ENCODE peak calls at places on chromosomes 2 and 18, in six cellular contexts. One of them, this sample, is unnamed.

GRCh38 chr2:156229724-156230362 is 102.7 kb downstream of the NR4A2 start:
- DNase-seq in GDM1: no peak
- DNase-seq in HT1080: peak
- DNase-seq in CD4-positive, alpha-beta T cell: no peak
- DNase-seq in activated CD8-positive, alpha-beta memory T cell treated with anti-CD3 and anti-CD28 coated beads for 48 hours: no peak
- DNase-seq in HS-5: no peak
- DNase-seq in this sample: no peak

GRCh38 chr18:57910817-57911216 is 107.7 kb upstream of the ATP8B1 start:
- DNase-seq in activated CD8-positive, alpha-beta memory T cell treated with anti-CD3 and anti-CD28 coated beads for 48 hours: no peak
- DNase-seq in CD4-positive, alpha-beta T cell: no peak
- DNase-seq in HT1080: no peak
- DNase-seq in GDM1: no peak
- DNase-seq in HS-5: no peak
- DNase-seq in this sample: no peak

GRCh38 chr2:173153486-173153885 is 77.8 kb downstream of the MAP3K20 start:
- DNase-seq in activated CD8-positive, alpha-beta memory T cell treated with anti-CD3 and anti-CD28 coated beads for 48 hours: no peak
- DNase-seq in GDM1: no peak
- DNase-seq in CD4-positive, alpha-beta T cell: no peak
- DNase-seq in HT1080: no peak
- DNase-seq in HS-5: no peak
- DNase-seq in this sample: no peak

GRCh38 chr2:70923378-70924015 is 12.2 kb upstream of the ATP6V1B1 start:
- DNase-seq in GDM1: no peak
- DNase-seq in activated CD8-positive, alpha-beta memory T cell treated with anti-CD3 and anti-CD28 coated beads for 48 hours: no peak
- DNase-seq in CD4-positive, alpha-beta T cell: no peak
- DNase-seq in HS-5: no peak
- DNase-seq in HT1080: peak
- DNase-seq in this sample: no peak

GRCh38 chr18:53509886-53510285 is 714.6 kb downstream of the MBD2 start:
- DNase-seq in activated CD8-positive, alpha-beta memory T cell treated with anti-CD3 and anti-CD28 coated beads for 48 hours: no peak
- DNase-seq in CD4-positive, alpha-beta T cell: no peak
- DNase-seq in GDM1: no peak
- DNase-seq in HS-5: no peak
- DNase-seq in HT1080: peak
- DNase-seq in this sample: no peak

GRCh38 chr2:17539993-17540812 is at the start of gene VSNL1:
- DNase-seq in CD4-positive, alpha-beta T cell: no peak
- DNase-seq in HS-5: no peak
- DNase-seq in HT1080: no peak
- DNase-seq in activated CD8-positive, alpha-beta memory T cell treated with anti-CD3 and anti-CD28 coated beads for 48 hours: no peak
- DNase-seq in GDM1: no peak
- DNase-seq in this sample: no peak

GRCh38 chr18:36514778-36515177 is 217.3 kb downstream of the FHOD3 start:
- DNase-seq in activated CD8-positive, alpha-beta memory T cell treated with anti-CD3 and anti-CD28 coated beads for 48 hours: no peak
- DNase-seq in GDM1: no peak
- DNase-seq in CD4-positive, alpha-beta T cell: no peak
- DNase-seq in HT1080: no peak
- DNase-seq in HS-5: no peak
- DNase-seq in this sample: no peak

GRCh38 chr2:109494842-109495241 is 118.9 kb downstream of the SEPTIN10 start:
- DNase-seq in HT1080: no peak
- DNase-seq in GDM1: no peak
- DNase-seq in HS-5: no peak
- DNase-seq in activated CD8-positive, alpha-beta memory T cell treated with anti-CD3 and anti-CD28 coated beads for 48 hours: no peak
- DNase-seq in CD4-positive, alpha-beta T cell: no peak
- DNase-seq in this sample: no peak

This sample was measured in activated T-helper 2 cell treated with anti-CD3 and anti-CD28 coated beads, Interferon-gamma antibody, Interleukin-2, Interleukin-4, amounts not matched to agents 10 μg/mL and 5 μg/mL and 100 μg/mL, durations not matched to agents 14 hours and 24 hours and 36 hours.